ENCODE peak calls at places on chromosomes 3 and 15, in eight cellular contexts. One of them, this sample, is unnamed.

GRCh38 chr15:78709263-78709882 is 68.4 kb upstream of the CHRNB4 start:
- DNase-seq in HFFc6: no peak
- DNase-seq in HuH-7.5: peak
- DNase-seq in stimulated activated CD8-positive, alpha-beta memory T cell treated with anti-CD3 and anti-CD28 coated beads, Interleukin-7, amount 100 ng/mL, for 4 hours: peak
- DNase-seq in ovary: peak
- DNase-seq in HEK293T: peak
- DNase-seq in body of pancreas: peak
- DNase-seq in heart left ventricle: peak
- DNase-seq in this sample: peak

GRCh38 chr3:149018247-149018646 is 26.9 kb downstream of the GYG1 start:
- DNase-seq in HFFc6: peak
- DNase-seq in HEK293T: no peak
- DNase-seq in HuH-7.5: no peak
- DNase-seq in stimulated activated CD8-positive, alpha-beta memory T cell treated with anti-CD3 and anti-CD28 coated beads, Interleukin-7, amount 100 ng/mL, for 4 hours: no peak
- DNase-seq in body of pancreas: no peak
- DNase-seq in ovary: no peak
- DNase-seq in heart left ventricle: no peak
- DNase-seq in this sample: no peak

GRCh38 chr3:50615190-50615589 is 1.8 kb upstream of the MAPKAPK3 start:
- DNase-seq in HuH-7.5: no peak
- DNase-seq in ovary: no peak
- DNase-seq in stimulated activated CD8-positive, alpha-beta memory T cell treated with anti-CD3 and anti-CD28 coated beads, Interleukin-7, amount 100 ng/mL, for 4 hours: no peak
- DNase-seq in heart left ventricle: no peak
- DNase-seq in HFFc6: no peak
- DNase-seq in HEK293T: no peak
- DNase-seq in body of pancreas: no peak
- DNase-seq in this sample: no peak

GRCh38 chr15:60062826-60063225 is 58.7 kb downstream of the FOXB1 start:
- DNase-seq in HFFc6: no peak
- DNase-seq in HEK293T: no peak
- DNase-seq in ovary: no peak
- DNase-seq in HuH-7.5: no peak
- DNase-seq in body of pancreas: no peak
- DNase-seq in heart left ventricle: no peak
- DNase-seq in stimulated activated CD8-positive, alpha-beta memory T cell treated with anti-CD3 and anti-CD28 coated beads, Interleukin-7, amount 100 ng/mL, for 4 hours: no peak
- DNase-seq in this sample: no peak

GRCh38 chr3:106750092-106750491 is 627.1 kb upstream of the CCDC54 start:
- DNase-seq in body of pancreas: no peak
- DNase-seq in HEK293T: no peak
- DNase-seq in HFFc6: no peak
- DNase-seq in heart left ventricle: no peak
- DNase-seq in stimulated activated CD8-positive, alpha-beta memory T cell treated with anti-CD3 and anti-CD28 coated beads, Interleukin-7, amount 100 ng/mL, for 4 hours: no peak
- DNase-seq in ovary: no peak
- DNase-seq in HuH-7.5: no peak
- DNase-seq in this sample: no peak

GRCh38 chr3:40043444-40043755 is 234.0 kb downstream of the MYRIP start:
- DNase-seq in ovary: no peak
- DNase-seq in body of pancreas: peak
- DNase-seq in heart left ventricle: no peak
- DNase-seq in HuH-7.5: no peak
- DNase-seq in HEK293T: no peak
- DNase-seq in stimulated activated CD8-positive, alpha-beta memory T cell treated with anti-CD3 and anti-CD28 coated beads, Interleukin-7, amount 100 ng/mL, for 4 hours: no peak
- DNase-seq in HFFc6: peak
- DNase-seq in this sample: no peak

GRCh38 chr3:114370537-114371174 is 76.8 kb downstream of the TIGIT start:
- DNase-seq in HuH-7.5: no peak
- DNase-seq in ovary: no peak
- DNase-seq in stimulated activated CD8-positive, alpha-beta memory T cell treated with anti-CD3 and anti-CD28 coated beads, Interleukin-7, amount 100 ng/mL, for 4 hours: no peak
- DNase-seq in HEK293T: peak
- DNase-seq in body of pancreas: no peak
- DNase-seq in heart left ventricle: no peak
- DNase-seq in HFFc6: no peak
- DNase-seq in this sample: no peak

GRCh38 chr3:186208328-186208989 is 99.6 kb upstream of the ETV5 start:
- DNase-seq in HFFc6: no peak
- DNase-seq in ovary: no peak
- DNase-seq in HEK293T: no peak
- DNase-seq in stimulated activated CD8-positive, alpha-beta memory T cell treated with anti-CD3 and anti-CD28 coated beads, Interleukin-7, amount 100 ng/mL, for 4 hours: no peak
- DNase-seq in heart left ventricle: no peak
- DNase-seq in HuH-7.5: no peak
- DNase-seq in body of pancreas: no peak
- DNase-seq in this sample: no peak

GRCh38 chr3:128748527-128748926 is 22.5 kb downstream of the RAB7A start:
- DNase-seq in ovary: no peak
- DNase-seq in HEK293T: no peak
- DNase-seq in body of pancreas: no peak
- DNase-seq in stimulated activated CD8-positive, alpha-beta memory T cell treated with anti-CD3 and anti-CD28 coated beads, Interleukin-7, amount 100 ng/mL, for 4 hours: no peak
- DNase-seq in heart left ventricle: no peak
- DNase-seq in HFFc6: no peak
- DNase-seq in HuH-7.5: no peak
- DNase-seq in this sample: no peak

GRCh38 chr3:99409961-99410360 is 228.4 kb upstream of the COL8A1 start:
- DNase-seq in HFFc6: no peak
- DNase-seq in heart left ventricle: no peak
- DNase-seq in HuH-7.5: no peak
- DNase-seq in stimulated activated CD8-positive, alpha-beta memory T cell treated with anti-CD3 and anti-CD28 coated beads, Interleukin-7, amount 100 ng/mL, for 4 hours: no peak
- DNase-seq in body of pancreas: no peak
- DNase-seq in HEK293T: no peak
- DNase-seq in ovary: no peak
- DNase-seq in this sample: no peak

GRCh38 chr15:72339777-72340177 is 19.8 kb upstream of the CELF6 start:
- DNase-seq in stimulated activated CD8-positive, alpha-beta memory T cell treated with anti-CD3 and anti-CD28 coated beads, Interleukin-7, amount 100 ng/mL, for 4 hours: no peak
- DNase-seq in HEK293T: no peak
- DNase-seq in HFFc6: peak
- DNase-seq in heart left ventricle: no peak
- DNase-seq in ovary: no peak
- DNase-seq in HuH-7.5: no peak
- DNase-seq in body of pancreas: no peak
- DNase-seq in this sample: no peak

GRCh38 chr3:159969-160368 is 36.6 kb upstream of the CHL1 start:
- DNase-seq in stimulated activated CD8-positive, alpha-beta memory T cell treated with anti-CD3 and anti-CD28 coated beads, Interleukin-7, amount 100 ng/mL, for 4 hours: no peak
- DNase-seq in HEK293T: no peak
- DNase-seq in HuH-7.5: no peak
- DNase-seq in HFFc6: no peak
- DNase-seq in body of pancreas: no peak
- DNase-seq in heart left ventricle: no peak
- DNase-seq in ovary: no peak
- DNase-seq in this sample: no peak

GRCh38 chr15:90138071-90138833 is 36.0 kb upstream of the IDH2 start:
- DNase-seq in HuH-7.5: no peak
- DNase-seq in stimulated activated CD8-positive, alpha-beta memory T cell treated with anti-CD3 and anti-CD28 coated beads, Interleukin-7, amount 100 ng/mL, for 4 hours: no peak
- DNase-seq in heart left ventricle: peak
- DNase-seq in HFFc6: no peak
- DNase-seq in HEK293T: no peak
- DNase-seq in ovary: no peak
- DNase-seq in body of pancreas: no peak
- DNase-seq in this sample: no peak

GRCh38 chr3:46935168-46935858 is 41.2 kb downstream of the CCDC12 start:
- DNase-seq in ovary: peak
- DNase-seq in HEK293T: peak
- DNase-seq in stimulated activated CD8-positive, alpha-beta memory T cell treated with anti-CD3 and anti-CD28 coated beads, Interleukin-7, amount 100 ng/mL, for 4 hours: no peak
- DNase-seq in HuH-7.5: peak
- DNase-seq in body of pancreas: peak
- DNase-seq in heart left ventricle: peak
- DNase-seq in HFFc6: peak
- DNase-seq in this sample: no peak

GRCh38 chr3:188706176-188706575 is 465.6 kb upstream of the TPRG1 start:
- DNase-seq in HFFc6: no peak
- DNase-seq in heart left ventricle: no peak
- DNase-seq in body of pancreas: no peak
- DNase-seq in HuH-7.5: no peak
- DNase-seq in stimulated activated CD8-positive, alpha-beta memory T cell treated with anti-CD3 and anti-CD28 coated beads, Interleukin-7, amount 100 ng/mL, for 4 hours: no peak
- DNase-seq in ovary: no peak
- DNase-seq in HEK293T: no peak
- DNase-seq in this sample: no peak

GRCh38 chr3:197958346-197958745 is 1.7 kb upstream of the LMLN start:
- DNase-seq in body of pancreas: no peak
- DNase-seq in HEK293T: no peak
- DNase-seq in HuH-7.5: no peak
- DNase-seq in ovary: no peak
- DNase-seq in heart left ventricle: no peak
- DNase-seq in stimulated activated CD8-positive, alpha-beta memory T cell treated with anti-CD3 and anti-CD28 coated beads, Interleukin-7, amount 100 ng/mL, for 4 hours: no peak
- DNase-seq in HFFc6: no peak
- DNase-seq in this sample: no peak

GRCh38 chr15:48928877-48929538 is 34.7 kb downstream of the SHC4 start:
- DNase-seq in HFFc6: no peak
- DNase-seq in body of pancreas: no peak
- DNase-seq in HuH-7.5: no peak
- DNase-seq in ovary: no peak
- DNase-seq in HEK293T: no peak
- DNase-seq in heart left ventricle: no peak
- DNase-seq in stimulated activated CD8-positive, alpha-beta memory T cell treated with anti-CD3 and anti-CD28 coated beads, Interleukin-7, amount 100 ng/mL, for 4 hours: peak
- DNase-seq in this sample: no peak

GRCh38 chr3:7144696-7145308 is 283.9 kb downstream of the GRM7 start:
- DNase-seq in HEK293T: peak
- DNase-seq in HFFc6: no peak
- DNase-seq in body of pancreas: no peak
- DNase-seq in stimulated activated CD8-positive, alpha-beta memory T cell treated with anti-CD3 and anti-CD28 coated beads, Interleukin-7, amount 100 ng/mL, for 4 hours: no peak
- DNase-seq in ovary: no peak
- DNase-seq in heart left ventricle: no peak
- DNase-seq in HuH-7.5: no peak
- DNase-seq in this sample: peak

GRCh38 chr3:125359700-125360099 is 15.4 kb downstream of the ZNF148 start:
- DNase-seq in heart left ventricle: no peak
- DNase-seq in body of pancreas: no peak
- DNase-seq in ovary: no peak
- DNase-seq in HEK293T: no peak
- DNase-seq in HuH-7.5: no peak
- DNase-seq in stimulated activated CD8-positive, alpha-beta memory T cell treated with anti-CD3 and anti-CD28 coated beads, Interleukin-7, amount 100 ng/mL, for 4 hours: no peak
- DNase-seq in HFFc6: no peak
- DNase-seq in this sample: no peak

GRCh38 chr15:38691365-38691764 is 126.8 kb upstream of the RASGRP1 start:
- DNase-seq in stimulated activated CD8-positive, alpha-beta memory T cell treated with anti-CD3 and anti-CD28 coated beads, Interleukin-7, amount 100 ng/mL, for 4 hours: no peak
- DNase-seq in ovary: no peak
- DNase-seq in HEK293T: no peak
- DNase-seq in HuH-7.5: no peak
- DNase-seq in HFFc6: no peak
- DNase-seq in body of pancreas: no peak
- DNase-seq in heart left ventricle: no peak
- DNase-seq in this sample: no peak

GRCh38 chr3:143140550-143140949 is 21.0 kb downstream of the CHST2 start:
- DNase-seq in HuH-7.5: no peak
- DNase-seq in ovary: no peak
- DNase-seq in HEK293T: no peak
- DNase-seq in heart left ventricle: no peak
- DNase-seq in stimulated activated CD8-positive, alpha-beta memory T cell treated with anti-CD3 and anti-CD28 coated beads, Interleukin-7, amount 100 ng/mL, for 4 hours: no peak
- DNase-seq in HFFc6: no peak
- DNase-seq in body of pancreas: no peak
- DNase-seq in this sample: no peak

GRCh38 chr3:190382082-190382481 is 5.9 kb upstream of the CLDN16 start:
- DNase-seq in body of pancreas: no peak
- DNase-seq in HuH-7.5: no peak
- DNase-seq in ovary: no peak
- DNase-seq in HEK293T: no peak
- DNase-seq in stimulated activated CD8-positive, alpha-beta memory T cell treated with anti-CD3 and anti-CD28 coated beads, Interleukin-7, amount 100 ng/mL, for 4 hours: no peak
- DNase-seq in HFFc6: peak
- DNase-seq in heart left ventricle: no peak
- DNase-seq in this sample: no peak

GRCh38 chr3:42600958-42601675 is 631 bp downstream of the NKTR start:
- DNase-seq in HuH-7.5: no peak
- DNase-seq in heart left ventricle: peak
- DNase-seq in HFFc6: peak
- DNase-seq in stimulated activated CD8-positive, alpha-beta memory T cell treated with anti-CD3 and anti-CD28 coated beads, Interleukin-7, amount 100 ng/mL, for 4 hours: peak
- DNase-seq in HEK293T: peak
- DNase-seq in ovary: peak
- DNase-seq in body of pancreas: no peak
- DNase-seq in this sample: peak

GRCh38 chr3:7667774-7668173 is 806.9 kb downstream of the GRM7 start:
- DNase-seq in HuH-7.5: no peak
- DNase-seq in HFFc6: no peak
- DNase-seq in heart left ventricle: no peak
- DNase-seq in stimulated activated CD8-positive, alpha-beta memory T cell treated with anti-CD3 and anti-CD28 coated beads, Interleukin-7, amount 100 ng/mL, for 4 hours: no peak
- DNase-seq in HEK293T: no peak
- DNase-seq in ovary: no peak
- DNase-seq in body of pancreas: no peak
- DNase-seq in this sample: no peak

GRCh38 chr3:76099956-76100355 is 314.6 kb upstream of the ZNF717 start:
- DNase-seq in stimulated activated CD8-positive, alpha-beta memory T cell treated with anti-CD3 and anti-CD28 coated beads, Interleukin-7, amount 100 ng/mL, for 4 hours: no peak
- DNase-seq in ovary: no peak
- DNase-seq in HFFc6: no peak
- DNase-seq in heart left ventricle: no peak
- DNase-seq in HEK293T: no peak
- DNase-seq in body of pancreas: no peak
- DNase-seq in HuH-7.5: no peak
- DNase-seq in this sample: no peak

GRCh38 chr3:160291290-160291908 is 66.2 kb downstream of the C3orf80 start:
- DNase-seq in HEK293T: no peak
- DNase-seq in stimulated activated CD8-positive, alpha-beta memory T cell treated with anti-CD3 and anti-CD28 coated beads, Interleukin-7, amount 100 ng/mL, for 4 hours: no peak
- DNase-seq in body of pancreas: peak
- DNase-seq in ovary: no peak
- DNase-seq in heart left ventricle: no peak
- DNase-seq in HuH-7.5: no peak
- DNase-seq in HFFc6: no peak
- DNase-seq in this sample: peak

GRCh38 chr15:73325191-73325980 is 43.4 kb downstream of the HCN4 start:
- DNase-seq in heart left ventricle: no peak
- DNase-seq in stimulated activated CD8-positive, alpha-beta memory T cell treated with anti-CD3 and anti-CD28 coated beads, Interleukin-7, amount 100 ng/mL, for 4 hours: no peak
- DNase-seq in HuH-7.5: peak
- DNase-seq in body of pancreas: no peak
- DNase-seq in HEK293T: peak
- DNase-seq in ovary: no peak
- DNase-seq in HFFc6: no peak
- DNase-seq in this sample: no peak

GRCh38 chr3:133930341-133930933 is 34.8 kb upstream of the RAB6B start:
- DNase-seq in ovary: no peak
- DNase-seq in HuH-7.5: peak
- DNase-seq in HEK293T: peak
- DNase-seq in body of pancreas: no peak
- DNase-seq in heart left ventricle: no peak
- DNase-seq in HFFc6: peak
- DNase-seq in stimulated activated CD8-positive, alpha-beta memory T cell treated with anti-CD3 and anti-CD28 coated beads, Interleukin-7, amount 100 ng/mL, for 4 hours: no peak
- DNase-seq in this sample: no peak

GRCh38 chr3:127732879-127733350 is 60.2 kb downstream of the ABTB1 start:
- DNase-seq in HuH-7.5: no peak
- DNase-seq in stimulated activated CD8-positive, alpha-beta memory T cell treated with anti-CD3 and anti-CD28 coated beads, Interleukin-7, amount 100 ng/mL, for 4 hours: no peak
- DNase-seq in HFFc6: no peak
- DNase-seq in HEK293T: no peak
- DNase-seq in ovary: no peak
- DNase-seq in body of pancreas: no peak
- DNase-seq in heart left ventricle: no peak
- DNase-seq in this sample: no peak

GRCh38 chr3:56915969-56916586 is 114.3 kb upstream of the ARHGEF3 start:
- DNase-seq in HuH-7.5: no peak
- DNase-seq in stimulated activated CD8-positive, alpha-beta memory T cell treated with anti-CD3 and anti-CD28 coated beads, Interleukin-7, amount 100 ng/mL, for 4 hours: peak
- DNase-seq in body of pancreas: no peak
- DNase-seq in HEK293T: no peak
- DNase-seq in ovary: no peak
- DNase-seq in HFFc6: no peak
- DNase-seq in heart left ventricle: peak
- DNase-seq in this sample: peak

GRCh38 chr3:158103131-158103955 is 2.9 kb downstream of the SHOX2 start:
- DNase-seq in heart left ventricle: peak
- DNase-seq in HEK293T: no peak
- DNase-seq in HFFc6: no peak
- DNase-seq in stimulated activated CD8-positive, alpha-beta memory T cell treated with anti-CD3 and anti-CD28 coated beads, Interleukin-7, amount 100 ng/mL, for 4 hours: no peak
- DNase-seq in HuH-7.5: no peak
- DNase-seq in ovary: no peak
- DNase-seq in body of pancreas: peak
- DNase-seq in this sample: peak

GRCh38 chr3:4996771-4997291 is 17.6 kb downstream of the BHLHE40 start:
- DNase-seq in heart left ventricle: no peak
- DNase-seq in body of pancreas: no peak
- DNase-seq in HEK293T: no peak
- DNase-seq in HuH-7.5: no peak
- DNase-seq in ovary: no peak
- DNase-seq in stimulated activated CD8-positive, alpha-beta memory T cell treated with anti-CD3 and anti-CD28 coated beads, Interleukin-7, amount 100 ng/mL, for 4 hours: no peak
- DNase-seq in HFFc6: no peak
- DNase-seq in this sample: no peak

GRCh38 chr3:197428117-197428761 is 127.5 kb downstream of the BDH1 start:
- DNase-seq in stimulated activated CD8-positive, alpha-beta memory T cell treated with anti-CD3 and anti-CD28 coated beads, Interleukin-7, amount 100 ng/mL, for 4 hours: peak
- DNase-seq in HEK293T: peak
- DNase-seq in HFFc6: peak
- DNase-seq in HuH-7.5: no peak
- DNase-seq in body of pancreas: no peak
- DNase-seq in heart left ventricle: peak
- DNase-seq in ovary: no peak
- DNase-seq in this sample: peak

GRCh38 chr3:162211470-162211869 is 714.9 kb downstream of the OTOL1 start:
- DNase-seq in body of pancreas: no peak
- DNase-seq in stimulated activated CD8-positive, alpha-beta memory T cell treated with anti-CD3 and anti-CD28 coated beads, Interleukin-7, amount 100 ng/mL, for 4 hours: no peak
- DNase-seq in ovary: no peak
- DNase-seq in HEK293T: no peak
- DNase-seq in HuH-7.5: no peak
- DNase-seq in heart left ventricle: no peak
- DNase-seq in HFFc6: peak
- DNase-seq in this sample: no peak